ENCODE peak calls at places on chromosome 22, in ten cellular contexts. B, T, F, C, E, Q, D, M, U and S are unnamed samples.

GRCh38 chr22:49933236-49933921 is 14.9 kb downstream of the CRELD2 start:
- DNase-seq in T (peak; percentile 76), C (no peak), D (no peak), E (no peak), U (no peak), B (no peak), M (no peak), F (no peak), Q (no peak), S (no peak)

GRCh38 chr22:25777870-25778269 is 35.9 kb downstream of the MYO18B start:
- DNase-seq in M (peak; percentile 45), B (no peak), C (no peak), F (no peak), Q (peak; percentile 76), E (peak; percentile 45), T (no peak), D (no peak), U (peak; percentile 48), S (no peak)

GRCh38 chr22:23713696-23714595 is 23.1 kb downstream of the RGL4 start:
- DNase-seq in T (no peak), D (no peak), M (no peak), E (no peak), C (no peak), F (no peak), U (no peak), Q (no peak), B (no peak), S (no peak)

GRCh38 chr22:40603088-40603605 is 33.4 kb downstream of the MRTFA start:
- DNase-seq in F (no peak), U (no peak), T (no peak), E (peak; percentile 78), B (no peak), D (no peak), Q (peak; percentile 71), C (no peak), M (no peak), S (no peak)

GRCh38 chr22:24512043-24512442 is 16.9 kb downstream of the UPB1 start:
- DNase-seq in M (no peak), U (no peak), T (no peak), E (no peak), D (no peak), Q (no peak), B (no peak), C (peak; percentile 75), F (peak; percentile 42), S (no peak)

GRCh38 chr22:24455751-24456426 is 28.5 kb downstream of the ADORA2A start:
- DNase-seq in E (no peak), M (no peak), F (peak; percentile 31), T (no peak), U (no peak), D (no peak), C (no peak), B (no peak), Q (no peak), S (no peak)

GRCh38 chr22:46293591-46294260 is 2.9 kb upstream of the GTSE1 start:
- DNase-seq in T (peak; percentile 74), M (no peak), D (no peak), F (no peak), C (peak; percentile 68), E (peak; percentile 53), Q (peak; percentile 22), U (peak; percentile 76), B (no peak), S (no peak)

GRCh38 chr22:44146088-44146861 is 34.5 kb upstream of the PARVG start:
- DNase-seq in T (no peak), C (no peak), F (peak; percentile 84), E (no peak), M (peak; percentile 78), B (peak; percentile 49), U (no peak), Q (no peak), D (no peak), S (no peak)

GRCh38 chr22:18013436-18013835 is 10.9 kb downstream of the MICAL3 start:
- DNase-seq in F (no peak), E (no peak), M (no peak), C (no peak), T (no peak), U (no peak), D (no peak), Q (no peak), B (no peak), S (no peak)

GRCh38 chr22:26722159-26722558 is 64.8 kb downstream of the MIAT start:
- DNase-seq in D (no peak), T (no peak), U (no peak), Q (peak; percentile 22), F (no peak), C (no peak), E (peak; percentile 63), M (no peak), B (no peak), S (no peak)

GRCh38 chr22:27581688-27582087 is 219.9 kb downstream of the MN1 start:
- DNase-seq in B (no peak), C (no peak), T (peak; percentile 86), M (no peak), U (no peak), E (peak; percentile 17), Q (peak; percentile 43), D (no peak), F (no peak), S (no peak)

GRCh38 chr22:45239378-45240136 is 1.1 kb downstream of the KIAA0930 start:
- DNase-seq in C (no peak), Q (no peak), U (no peak), F (no peak), T (no peak), E (no peak), B (no peak), M (no peak), D (no peak), S (no peak)

GRCh38 chr22:25970348-25970995 is 198.8 kb upstream of the SEZ6L start:
- DNase-seq in Q (no peak), T (peak; percentile 46), M (peak; percentile 49), U (no peak), E (no peak), C (no peak), D (no peak), F (peak; percentile 84), B (peak; percentile 24), S (no peak)

GRCh38 chr22:49395617-49396016 is 432.1 kb downstream of the BRD1 start:
- DNase-seq in F (peak; percentile 14), U (no peak), C (no peak), B (no peak), M (no peak), D (no peak), E (no peak), T (no peak), Q (no peak), S (no peak)

GRCh38 chr22:41672780-41673509 is 15.7 kb downstream of the SNU13 start:
- DNase-seq in B (no peak), F (no peak), U (peak; percentile 56), Q (no peak), T (no peak), M (no peak), C (no peak), D (no peak), E (no peak), S (no peak)
- TF ChIP-seq CTCF in B (no peak), F (peak; percentile 55), U (peak; percentile 89), Q (peak; percentile 18), T (no peak), M (peak; percentile 36), C (no peak), D (no peak), E (peak; percentile 7), S (peak; percentile 41)

GRCh38 chr22:19168088-19168890 is 10.2 kb downstream of the SLC25A1 start:
- DNase-seq in E (no peak), D (no peak), B (no peak), C (no peak), Q (no peak), M (peak; percentile 2), T (no peak), F (peak; percentile 62), U (no peak), S (no peak)
- TF ChIP-seq CTCF in E (no peak), D (no peak), B (no peak), C (no peak), Q (no peak), M (peak; percentile 11), T (no peak), F (peak; percentile 56), U (peak; percentile 11), S (no peak)

DNA sequence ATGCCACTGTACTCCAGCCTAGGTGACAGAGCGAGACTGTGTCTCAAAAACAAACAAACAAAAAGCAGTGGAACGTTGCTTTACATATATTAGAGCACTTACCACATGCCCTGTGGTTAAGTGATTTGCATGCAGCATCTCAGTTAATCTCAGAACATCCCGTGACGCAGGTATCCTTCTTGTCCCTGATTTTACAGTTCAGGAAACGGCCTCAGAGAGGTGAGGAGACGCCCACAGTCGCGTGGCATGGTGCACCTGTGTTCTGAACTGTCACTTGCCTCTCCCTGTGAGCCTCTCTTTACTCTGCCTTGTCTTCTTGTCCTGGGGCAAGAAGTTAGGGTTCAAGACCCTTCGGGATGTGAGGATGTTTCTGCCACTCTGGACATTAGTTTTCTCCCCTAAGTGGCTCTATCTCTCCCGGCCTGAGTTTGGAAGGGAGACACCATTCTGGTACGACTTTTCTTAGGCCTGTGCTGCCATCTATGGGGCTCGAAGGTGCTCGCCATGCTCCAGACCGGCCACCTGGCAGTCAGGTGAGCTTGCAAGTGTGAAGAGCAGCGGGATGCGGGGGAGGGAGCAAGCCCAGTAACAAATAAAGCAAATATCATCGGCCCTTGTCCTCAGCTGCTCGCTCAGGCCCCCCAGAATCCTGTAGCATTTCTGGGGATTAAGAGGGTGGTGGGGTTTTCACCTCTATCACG is 25.6 kb downstream of the YWHAH start:
- DNase-seq in B (peak; percentile 87), T (peak; percentile 76), Q (peak; percentile 73), F (peak; percentile 95), U (peak; percentile 83), E (peak; percentile 66), M (peak; percentile 88), C (no peak), D (peak; percentile 63), S (no peak)
- TF ChIP-seq CTCF in B (no peak), T (no peak), Q (peak; percentile 66), F (peak; percentile 75), U (peak; percentile 81), E (peak; percentile 62), M (peak; percentile 73), C (no peak), D (no peak), S (no peak)

GRCh38 chr22:30328466-30329049 is 1.8 kb upstream of the TBC1D10A start:
- DNase-seq in B (no peak), F (peak; percentile 61), D (no peak), T (no peak), C (no peak), M (no peak), U (no peak), Q (no peak), E (no peak), S (no peak)

GRCh38 chr22:30326704-30327362 is at the start of gene TBC1D10A:
- DNase-seq in D (peak; percentile 91), F (peak; percentile 98), Q (peak; percentile 80), T (peak; percentile 87), B (peak; percentile 95), U (peak; percentile 96), E (peak; percentile 86), C (peak; percentile 72), M (peak; percentile 98), S (no peak)

GRCh38 chr22:30325065-30325720 is 1.5 kb downstream of the TBC1D10A start:
- DNase-seq in F (peak; percentile 61), M (peak; percentile 50), U (no peak), C (no peak), D (no peak), T (no peak), E (peak; percentile 90), Q (peak; percentile 91), B (no peak), S (no peak)

GRCh38 chr22:30325724-30326703 is 727 bp downstream of the TBC1D10A start:
- DNase-seq in Q (no peak), M (peak; percentile 12), B (no peak), D (peak; percentile 14), C (no peak), U (peak; percentile 50), E (no peak), F (peak; percentile 66), T (no peak), S (no peak)

GRCh38 chr22:30327864-30328345 is 1.2 kb upstream of the TBC1D10A start:
- DNase-seq in U (peak; percentile 15), B (peak; percentile 33), D (no peak), T (no peak), E (no peak), C (no peak), Q (no peak), F (peak; percentile 77), M (peak; percentile 31), S (no peak)
- TF ChIP-seq CTCF in U (peak; percentile 61), B (no peak), D (no peak), T (no peak), E (peak; percentile 13), C (no peak), Q (no peak), F (peak; percentile 66), M (peak; percentile 38), S (peak; percentile 30)